ENCODE peak calls at places on chromosome 7, in eight cellular contexts. A is HFFc6, H is glomerular endothelial cell, F is EL, U is lower leg skin, M is endothelial cell, C is T-helper 1 cell, K is sigmoid colon. P is an unnamed sample.

GRCh38 chr7:24963218-24963617 is 16.8 kb downstream of the OSBPL3 start:
- DNase-seq in A (no peak), M (no peak), U (peak), H (no peak), F (peak), C (no peak), K (peak), P (peak)

GRCh38 chr7:33876600-33877274 is 28.6 kb upstream of the BMPER start:
- DNase-seq in K (no peak), C (no peak), F (no peak), A (no peak), M (no peak), U (no peak), H (no peak), P (no peak)

GRCh38 chr7:74312418-74313021 is 23.3 kb downstream of the CLIP2 start:
- DNase-seq in C (no peak), U (peak), M (no peak), H (no peak), K (no peak), A (no peak), F (no peak), P (no peak)

GRCh38 chr7:28389504-28390385 is 22.6 kb upstream of the CREB5 start:
- DNase-seq in U (no peak), K (no peak), A (peak), H (peak), C (no peak), F (peak), M (no peak), P (no peak)

GRCh38 chr7:45072131-45073030 is 16.4 kb downstream of the NACAD start:
- DNase-seq in F (no peak), K (no peak), U (no peak), H (no peak), M (no peak), A (no peak), C (no peak), P (no peak)

GRCh38 chr7:106465704-106466468 is 181.1 kb upstream of the NAMPT start:
- DNase-seq in C (no peak), K (no peak), U (no peak), F (no peak), M (no peak), A (no peak), H (no peak), P (no peak)

GRCh38 chr7:30280631-30281030 is 3.8 kb upstream of the ZNRF2 start:
- DNase-seq in C (no peak), A (no peak), M (no peak), K (no peak), H (no peak), U (no peak), F (no peak), P (no peak)

GRCh38 chr7:138480527-138480926 is 20.5 kb downstream of the TRIM24 start:
- DNase-seq in F (no peak), C (no peak), M (no peak), A (no peak), H (no peak), U (no peak), K (no peak), P (no peak)

GRCh38 chr7:89312561-89312960 is 517.0 kb upstream of the TEX47 start:
- DNase-seq in K (no peak), U (no peak), A (no peak), M (no peak), F (no peak), C (no peak), H (no peak), P (no peak)

GRCh38 chr7:38798552-38799267 is 110.3 kb downstream of the VPS41 start:
- DNase-seq in U (no peak), M (no peak), H (no peak), C (no peak), F (no peak), A (no peak), K (no peak), P (no peak)

GRCh38 chr7:2814186-2814530 is 29.9 kb downstream of the GNA12 start:
- DNase-seq in U (no peak), C (no peak), K (peak), F (no peak), H (no peak), A (no peak), M (no peak), P (no peak)

GRCh38 chr7:12422449-12423320 is 19.0 kb upstream of the VWDE start:
- DNase-seq in U (no peak), C (no peak), K (no peak), A (no peak), M (no peak), H (no peak), F (peak), P (no peak)

GRCh38 chr7:135359633-135360032 is 126.0 kb downstream of the STRA8 start:
- DNase-seq in U (no peak), C (no peak), M (no peak), A (no peak), F (no peak), H (no peak), K (no peak), P (no peak)

GRCh38 chr7:152132812-152133211 is 107.3 kb downstream of the GALNT11 start:
- DNase-seq in K (no peak), M (no peak), F (no peak), U (no peak), C (no peak), A (no peak), H (no peak), P (no peak)

GRCh38 chr7:21454182-21454581 is 26.3 kb downstream of the SP4 start:
- DNase-seq in A (no peak), K (no peak), C (no peak), F (no peak), U (no peak), H (no peak), M (no peak), P (no peak)

GRCh38 chr7:74587435-74588126 is 69.9 kb upstream of the GTF2I start:
- DNase-seq in U (peak), K (peak), M (peak), H (peak), F (peak), C (no peak), A (peak), P (peak)

GRCh38 chr7:7438851-7439250 is 96.8 kb downstream of the COL28A1 start:
- DNase-seq in H (peak), M (no peak), U (no peak), K (no peak), C (no peak), A (peak), F (peak), P (peak)

GRCh38 chr7:123745437-123745836 is 3.4 kb downstream of the WASL start:
- DNase-seq in U (no peak), K (no peak), F (no peak), A (no peak), C (no peak), M (no peak), H (no peak), P (no peak)

GRCh38 chr7:67551027-67551426 is 554.4 kb downstream of the TYW1 start:
- DNase-seq in M (no peak), F (no peak), A (no peak), H (no peak), U (no peak), K (no peak), C (no peak), P (no peak)

GRCh38 chr7:91264083-91264923 is at the start of gene FZD1:
- DNase-seq in H (peak), K (peak), A (peak), C (no peak), F (peak), U (peak), M (peak), P (peak)

GRCh38 chr7:45923290-45923689 is 2.2 kb upstream of the IGFBP3 start:
- DNase-seq in H (peak), A (peak), M (peak), F (peak), U (peak), K (peak), C (no peak), P (no peak)

GRCh38 chr7:67493386-67493785 is 496.8 kb downstream of the TYW1 start:
- DNase-seq in K (no peak), U (no peak), A (no peak), F (no peak), H (no peak), C (no peak), M (no peak), P (no peak)

GRCh38 chr7:36208406-36208805 is 55.4 kb downstream of the EEPD1 start:
- DNase-seq in M (no peak), H (no peak), C (no peak), F (peak), A (peak), U (no peak), K (peak), P (no peak)

GRCh38 chr7:118214833-118215182 is 9.7 kb upstream of the ANKRD7 start:
- DNase-seq in M (no peak), C (no peak), F (no peak), U (no peak), H (no peak), A (no peak), K (no peak), P (no peak)

GRCh38 chr7:157011333-157012112 is 1.1 kb upstream of the MNX1 start:
- DNase-seq in F (no peak), A (no peak), U (no peak), C (no peak), K (no peak), M (no peak), H (no peak), P (no peak)

GRCh38 chr7:64887756-64888508 is 15.1 kb upstream of the ZNF273 start:
- DNase-seq in F (no peak), A (no peak), M (peak), K (peak), C (no peak), U (no peak), H (no peak), P (no peak)

GRCh38 chr7:98879198-98879988 is 1.1 kb downstream of the TRRAP start:
- DNase-seq in A (peak), C (peak), H (no peak), K (no peak), F (peak), M (no peak), U (peak), P (no peak)

GRCh38 chr7:93914581-93915066 is 6.9 kb upstream of the GNG11 start:
- DNase-seq in A (peak), M (no peak), K (no peak), F (peak), C (no peak), U (no peak), H (no peak), P (no peak)